ENCODE peak calls at places on chromosomes 3 and 15, in five cellular contexts. Q is tibial nerve, X is HL-60, M is fibroblast of mammary gland, J is colonic mucosa. L is an unnamed sample.

GRCh38 chr3:128338536-128339400 is 127.9 kb downstream of the DNAJB8 start:
- DNase-seq in Q (no peak), X (no peak), M (no peak), J (no peak), L (no peak)

GRCh38 chr3:112308151-112308911 is 14.3 kb upstream of the SLC9C1 start:
- DNase-seq in X (no peak), J (no peak), M (peak; percentile 28), Q (no peak), L (no peak)

GRCh38 chr3:65597225-65597951 is 441.3 kb downstream of the MAGI1 start:
- DNase-seq in M (no peak), X (no peak), J (peak; percentile 24), Q (no peak), L (no peak)

GRCh38 chr3:64011685-64012084 is 11.6 kb downstream of the PSMD6 start:
- DNase-seq in Q (no peak), X (no peak), J (no peak), M (peak; percentile 91), L (no peak)

GRCh38 chr3:43612439-43612838 is 9.4 kb downstream of the ANO10 start:
- DNase-seq in J (no peak), X (no peak), Q (no peak), M (no peak), L (no peak)

GRCh38 chr15:83396071-83396470 is 51.1 kb upstream of the SH3GL3 start:
- DNase-seq in Q (no peak), J (no peak), M (no peak), X (no peak), L (no peak)

GRCh38 chr3:15291589-15292541 is 40.5 kb downstream of the SH3BP5 start:
- DNase-seq in X (no peak), Q (no peak), M (peak; percentile 55), J (no peak), L (peak; percentile 79)

GRCh38 chr3:196563721-196564225 is 4.6 kb downstream of the WDR53 start:
- DNase-seq in Q (no peak), X (no peak), M (peak; percentile 29), J (no peak), L (no peak)

GRCh38 chr15:31362121-31362520 is 35.5 kb downstream of the KLF13 start:
- DNase-seq in J (no peak), X (no peak), Q (no peak), M (no peak), L (no peak)

GRCh38 chr15:84736375-84736774 is 12.0 kb upstream of the ZNF592 start:
- DNase-seq in M (no peak), J (no peak), X (no peak), Q (no peak), L (peak; percentile 97)

GRCh38 chr3:190265795-190266194 is 56.5 kb downstream of the CLDN1 start:
- DNase-seq in Q (no peak), X (no peak), J (peak; percentile 55), M (peak; percentile 28), L (no peak)

GRCh38 chr3:59609967-59610366 is 560.1 kb upstream of the CFAP20DC start:
- DNase-seq in Q (no peak), X (no peak), J (peak; percentile 25), M (peak; percentile 68), L (no peak)

GRCh38 chr15:92068121-92068520 is 214.6 kb downstream of the SLCO3A1 start:
- DNase-seq in M (peak; percentile 45), X (peak; percentile 1), Q (no peak), J (no peak), L (no peak)

GRCh38 chr3:16409032-16409431 is 104.5 kb downstream of the RFTN1 start:
- DNase-seq in X (no peak), J (no peak), Q (no peak), M (no peak), L (no peak)

GRCh38 chr3:183698318-183698731 is 728 bp downstream of the YEATS2 start:
- DNase-seq in X (no peak), J (peak; percentile 35), Q (no peak), M (peak; percentile 39), L (no peak)

GRCh38 chr3:65177879-65178484 is 490.2 kb upstream of the ADAMTS9 start:
- DNase-seq in Q (no peak), J (no peak), M (peak; percentile 20), X (no peak), L (no peak)

GRCh38 chr3:127304121-127304744 is 16.4 kb upstream of the PRR20G start:
- DNase-seq in J (peak; percentile 94), Q (no peak), X (no peak), M (no peak), L (no peak)

GRCh38 chr3:61946925-61947324 is 385.6 kb downstream of the PTPRG start:
- DNase-seq in Q (no peak), M (no peak), X (no peak), J (no peak), L (no peak)

GRCh38 chr15:61715082-61715481 is 345.2 kb downstream of the VPS13C start:
- DNase-seq in M (peak; percentile 48), J (no peak), Q (no peak), X (no peak), L (no peak)

GRCh38 chr15:100671858-100672543 is 69.6 kb downstream of the ASB7 start:
- DNase-seq in J (no peak), M (peak; percentile 68), Q (no peak), X (no peak), L (no peak)
- TF ChIP-seq CTCF in J (no peak), M (peak; percentile 84), Q (peak; percentile 63), X (peak; percentile 16), L (peak; percentile 48)

GRCh38 chr3:114718897-114719208 is 425.0 kb downstream of the TIGIT start:
- DNase-seq in Q (no peak), J (no peak), X (no peak), M (no peak), L (no peak)

GRCh38 chr3:114718071-114718896 is 424.5 kb downstream of the TIGIT start:
- DNase-seq in J (no peak), X (no peak), M (no peak), Q (no peak), L (no peak)

GRCh38 chr3:114722530-114722929 is 424.6 kb downstream of the ZBTB20 start:
- DNase-seq in J (no peak), M (no peak), X (no peak), Q (no peak), L (no peak)

GRCh38 chr3:114721864-114722263 is 425.2 kb downstream of the ZBTB20 start:
- DNase-seq in X (no peak), M (no peak), J (no peak), Q (no peak), L (no peak)

DNA sequence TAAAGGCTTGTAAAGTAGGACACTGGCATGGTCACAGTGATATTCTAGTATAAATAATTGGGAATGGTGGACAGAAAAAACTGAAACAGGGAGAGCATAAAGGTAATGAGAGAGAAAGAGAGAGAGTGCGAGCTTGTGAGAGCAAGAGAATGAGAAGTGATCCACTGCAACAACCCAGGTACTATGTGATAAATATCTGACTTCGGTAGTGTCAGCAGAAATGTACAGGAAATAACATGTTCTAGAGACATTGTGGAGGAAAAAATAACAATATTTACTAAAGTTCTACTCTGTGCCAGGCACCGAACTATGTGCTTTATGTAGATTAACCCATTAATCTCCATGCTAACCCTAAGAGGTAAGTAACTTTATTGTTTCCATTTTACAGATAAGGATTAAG is 425.9 kb downstream of the ZBTB20 start:
- DNase-seq in M (no peak), Q (no peak), J (no peak), X (no peak), L (no peak)
- H3K4me3 ChIP-seq in M (no peak overlapping the region), Q (no peak overlapping the region), J (no peak overlapping the region), X (no peak overlapping the region), L (no peak overlapping the region)

GRCh38 chr3:160012108-160012507 is 23.5 kb downstream of the IL12A start:
- DNase-seq in J (no peak), X (no peak), Q (no peak), M (no peak), L (peak; percentile 84)

GRCh38 chr3:160010578-160010977 is 21.9 kb downstream of the IL12A start:
- DNase-seq in J (no peak), X (no peak), Q (no peak), M (no peak), L (no peak)

GRCh38 chr3:160006282-160007163 is 17.9 kb downstream of the IL12A start:
- DNase-seq in J (peak; percentile 43), M (peak; percentile 82), X (no peak), Q (no peak), L (no peak)

GRCh38 chr3:160008979-160009378 is 20.3 kb downstream of the IL12A start:
- DNase-seq in M (no peak), J (no peak), Q (no peak), X (no peak), L (no peak)

GRCh38 chr3:160009525-160009924 is 20.9 kb downstream of the IL12A start:
- DNase-seq in M (no peak), J (no peak), Q (no peak), X (no peak), L (no peak)
- TF ChIP-seq CTCF in M (no peak), J (no peak), Q (no peak), X (no peak), L (no peak)

GRCh38 chr15:89370120-89371077 is 35.8 kb upstream of the POLG start:
- DNase-seq in X (peak; percentile 83), M (no peak), Q (no peak), J (no peak), L (no peak)

GRCh38 chr15:89369548-89369947 is 34.9 kb upstream of the POLG start:
- DNase-seq in X (no peak), M (no peak), J (no peak), Q (no peak), L (no peak)

GRCh38 chr15:89368566-89369223 is 34.1 kb upstream of the POLG start:
- DNase-seq in J (no peak), M (no peak), Q (no peak), X (no peak), L (no peak)

GRCh38 chr15:89372069-89373033 is 37.7 kb upstream of the POLG start:
- DNase-seq in Q (no peak), J (no peak), M (no peak), X (no peak), L (no peak)

DNA sequence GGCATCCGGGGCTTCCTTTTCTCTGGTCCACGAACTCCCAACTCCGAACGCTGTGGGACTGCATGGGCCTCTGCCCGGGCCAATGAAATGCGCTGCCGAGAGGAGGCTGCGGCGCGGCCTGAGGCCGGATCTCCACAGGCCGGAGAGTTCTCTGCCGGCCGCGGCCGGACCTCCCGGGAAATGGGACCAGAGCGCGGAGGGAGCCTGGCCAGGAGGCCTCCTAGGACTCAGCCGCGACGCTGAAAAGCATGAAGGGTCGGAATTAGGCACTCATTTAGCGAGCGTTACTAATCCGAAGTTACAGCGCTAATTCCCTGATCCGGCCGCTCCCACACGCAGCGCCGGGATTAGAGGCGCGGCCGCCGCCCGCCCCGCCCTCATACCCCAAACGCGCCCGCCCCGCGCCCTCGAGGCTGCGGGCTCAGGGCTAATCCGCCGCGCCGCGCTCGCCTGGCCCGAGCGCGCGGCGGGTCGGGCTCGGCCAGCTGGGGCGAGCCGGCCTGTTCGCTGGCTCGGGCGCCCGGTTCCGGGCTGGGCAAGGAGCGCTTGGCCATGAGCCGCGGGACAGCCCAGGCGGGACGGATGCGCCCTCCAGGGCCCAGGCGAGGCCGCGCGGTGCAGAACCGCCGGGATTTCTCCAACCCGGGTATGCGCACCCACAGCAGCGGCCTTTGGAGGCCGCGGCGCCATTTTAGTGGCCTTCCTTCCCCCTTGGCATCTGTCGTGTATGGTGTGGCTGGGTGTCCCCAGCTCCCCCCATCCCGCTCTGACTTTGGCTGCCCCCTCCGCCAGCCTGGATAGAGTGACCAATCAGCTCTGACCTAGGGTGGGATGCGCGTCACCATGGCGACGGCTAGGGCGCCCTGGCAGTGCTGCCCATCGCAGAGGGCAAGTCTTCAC is 36.8 kb upstream of the POLG start:
- DNase-seq in J (no peak), Q (no peak), X (no peak), M (no peak), L (no peak)
- H3K4me3 ChIP-seq in J (peak overlapping the region; percentile 13), Q (no peak overlapping the region), X (no peak overlapping the region), M (no peak overlapping the region), L (no peak overlapping the region)

L was measured in GM12864.